ENCODE peak calls at places on chromosomes 5 and 9, in nine cellular contexts. A is activated naive CD4-positive, alpha-beta T cell treated with anti-CD3 and anti-CD28 coated beads, Interleukin-2, amount 10 ng/mL, durations not matched to agents 7 days and 5 days; G is caudate nucleus; J is coronary artery; N is fibroblast of the conjunctiva; C is type B pancreatic cell; M is mesendoderm; Z is cerebellar cortex; P is NCI-H774. X is an unnamed sample.

GRCh38 chr9:99055384-99055783 is 49.5 kb upstream of the TGFBR1 start:
- DNase-seq in A (no peak), G (no peak), J (no peak), N (no peak), C (no peak), M (no peak), Z (no peak), P (no peak), X (no peak)

GRCh38 chr9:134782921-134783698 is 97.5 kb upstream of the FCN2 start:
- DNase-seq in A (no peak), G (no peak), J (no peak), N (no peak), C (no peak), M (no peak), Z (no peak), P (no peak), X (no peak)

GRCh38 chr5:27474395-27474794 is 436.0 kb upstream of the CDH9 start:
- DNase-seq in A (no peak), G (no peak), J (no peak), N (no peak), C (no peak), M (no peak), Z (no peak), P (no peak), X (no peak)

GRCh38 chr5:148966348-148966747 is 96.5 kb downstream of the SH3TC2 start:
- DNase-seq in A (no peak), G (no peak), J (no peak), N (no peak), C (no peak), M (no peak), Z (peak), P (no peak), X (no peak)

GRCh38 chr9:4855861-4856260 is 63.1 kb downstream of the RCL1 start:
- DNase-seq in A (no peak), G (peak), J (peak), N (no peak), C (no peak), M (no peak), Z (no peak), P (no peak), X (peak)

GRCh38 chr5:120298981-120299380 is 165.1 kb upstream of the PRR16 start:
- DNase-seq in A (no peak), G (no peak), J (no peak), N (no peak), C (no peak), M (no peak), Z (no peak), P (no peak), X (no peak)

GRCh38 chr9:113409481-113409880 is 994 bp downstream of the POLE3 start:
- DNase-seq in A (no peak), G (no peak), J (no peak), N (no peak), C (no peak), M (no peak), Z (no peak), P (no peak), X (peak)

GRCh38 chr9:129866373-129867137 is 31.3 kb downstream of the USP20 start:
- DNase-seq in A (peak), G (no peak), J (no peak), N (no peak), C (no peak), M (no peak), Z (no peak), P (no peak), X (no peak)

GRCh38 chr5:74233091-74233490 is 407.4 kb downstream of the ENC1 start:
- DNase-seq in A (no peak), G (no peak), J (no peak), N (no peak), C (no peak), M (no peak), Z (no peak), P (no peak), X (no peak)

GRCh38 chr5:180139731-180140626 is 68.4 kb upstream of the RNF130 start:
- DNase-seq in A (peak), G (no peak), J (peak), N (no peak), C (peak), M (no peak), Z (no peak), P (no peak), X (no peak)

GRCh38 chr5:53490747-53491146 is 10.3 kb downstream of the FST start:
- DNase-seq in A (no peak), G (no peak), J (no peak), N (no peak), C (no peak), M (no peak), Z (no peak), P (no peak), X (no peak)

GRCh38 chr5:164317676-164318075 is 812.3 kb downstream of the MAT2B start:
- DNase-seq in A (no peak), G (no peak), J (no peak), N (no peak), C (no peak), M (no peak), Z (no peak), P (no peak), X (no peak)

GRCh38 chr5:56669534-56670483 is 145.5 kb upstream of the MAP3K1 start:
- DNase-seq in A (peak), G (no peak), J (no peak), N (no peak), C (no peak), M (no peak), Z (peak), P (peak), X (peak)

GRCh38 chr9:132042324-132042723 is 37.3 kb downstream of the MED27 start:
- DNase-seq in A (no peak), G (no peak), J (no peak), N (peak), C (no peak), M (peak), Z (no peak), P (no peak), X (no peak)

GRCh38 chr5:157533011-157533481 is 42.5 kb downstream of the ADAM19 start:
- DNase-seq in A (no peak), G (no peak), J (no peak), N (no peak), C (no peak), M (no peak), Z (no peak), P (no peak), X (no peak)

GRCh38 chr9:107070591-107070990 is 207.6 kb downstream of the ZNF462 start:
- DNase-seq in A (no peak), G (no peak), J (no peak), N (no peak), C (no peak), M (no peak), Z (no peak), P (no peak), X (no peak)

GRCh38 chr5:71693828-71694427 is 25.1 kb upstream of the CARTPT start:
- DNase-seq in A (no peak), G (no peak), J (no peak), N (no peak), C (no peak), M (peak), Z (no peak), P (no peak), X (peak)

GRCh38 chr5:114319821-114320220 is 42.0 kb upstream of the KCNN2 start:
- DNase-seq in A (no peak), G (no peak), J (no peak), N (no peak), C (no peak), M (no peak), Z (no peak), P (no peak), X (no peak)

GRCh38 chr5:150009671-150010387 is 9.3 kb downstream of the HMGXB3 start:
- DNase-seq in A (no peak), G (no peak), J (no peak), N (no peak), C (no peak), M (no peak), Z (peak), P (no peak), X (no peak)

GRCh38 chr5:74285876-74286275 is 354.7 kb downstream of the ENC1 start:
- DNase-seq in A (no peak), G (no peak), J (no peak), N (no peak), C (no peak), M (no peak), Z (peak), P (no peak), X (no peak)

GRCh38 chr9:77809552-77809951 is 161.4 kb upstream of the GNA14 start:
- DNase-seq in A (no peak), G (no peak), J (no peak), N (no peak), C (no peak), M (no peak), Z (no peak), P (no peak), X (no peak)

GRCh38 chr9:93664549-93665120 is 88.3 kb downstream of the PHF2 start:
- DNase-seq in A (peak), G (no peak), J (peak), N (no peak), C (peak), M (no peak), Z (no peak), P (no peak), X (no peak)

GRCh38 chr5:76153271-76153670 is 70.1 kb downstream of the SV2C start:
- DNase-seq in A (no peak), G (no peak), J (no peak), N (no peak), C (no peak), M (no peak), Z (no peak), P (no peak), X (no peak)

X was measured in left kidney.